ENCODE peak calls at places on chromosomes 1 and 21, in nine cellular contexts. H, R, D, S, K, X, G, P and O are unnamed samples.

GRCh38 chr21:32406405-32406804 is 6.1 kb upstream of the EVA1C start:
- DNase-seq in R (no peak), P (no peak), H (no peak), D (no peak), K (no peak), G (no peak), S (no peak), X (no peak), O (no peak)

GRCh38 chr1:9068971-9069323 is 488 bp downstream of the SLC2A5 start:
- DNase-seq in G (no peak), S (no peak), X (no peak), P (no peak), K (no peak), R (no peak), H (no peak), D (no peak), O (no peak)

GRCh38 chr1:39453603-39454002 is 37.8 kb upstream of the BMP8A start:
- DNase-seq in G (no peak), R (no peak), K (no peak), P (peak; percentile 73), H (peak; percentile 13), D (no peak), S (no peak), X (no peak), O (no peak)

GRCh38 chr1:41501581-41501980 is 17.1 kb upstream of the EDN2 start:
- DNase-seq in K (no peak), D (peak; percentile 57), R (no peak), G (no peak), H (peak; percentile 90), P (no peak), S (no peak), X (no peak), O (peak; percentile 84)

GRCh38 chr1:225754940-225755635 is 22.5 kb upstream of the SRP9 start:
- DNase-seq in P (peak; percentile 42), S (no peak), K (no peak), X (no peak), G (no peak), H (no peak), R (no peak), D (no peak), O (no peak)

GRCh38 chr1:67300561-67300960 is 7.1 kb upstream of the IL12RB2 start:
- DNase-seq in G (no peak), S (no peak), H (no peak), X (no peak), K (no peak), D (no peak), P (no peak), R (no peak), O (no peak)

GRCh38 chr1:107820797-107821196 is 144.2 kb downstream of the VAV3 start:
- DNase-seq in D (no peak), X (no peak), H (peak; percentile 62), R (no peak), G (no peak), P (no peak), S (no peak), K (no peak), O (peak; percentile 3)

GRCh38 chr1:74652711-74653131 is 20.9 kb downstream of the ERICH3 start:
- DNase-seq in G (no peak), H (peak; percentile 13), R (no peak), K (no peak), X (no peak), D (no peak), P (no peak), S (no peak), O (peak; percentile 63)

GRCh38 chr1:33127001-33127823 is 46.3 kb downstream of the AZIN2 start:
- DNase-seq in R (peak; percentile 99), S (peak; percentile 100), D (peak; percentile 98), K (peak; percentile 96), X (peak; percentile 95), G (peak; percentile 100), P (peak; percentile 99), H (peak; percentile 97), O (peak; percentile 91)

GRCh38 chr1:22111620-22112019 is 31.3 kb downstream of the WNT4 start:
- DNase-seq in H (no peak), S (no peak), D (no peak), R (no peak), K (no peak), G (no peak), X (no peak), P (no peak), O (no peak)

GRCh38 chr1:211959680-211960079 is 75.7 kb downstream of the INTS7 start:
- DNase-seq in K (no peak), X (no peak), S (no peak), P (no peak), G (no peak), R (no peak), D (no peak), H (no peak), O (no peak)

GRCh38 chr1:1778827-1779675 is 781 bp upstream of the NADK start:
- DNase-seq in H (peak; percentile 81), X (peak; percentile 54), P (peak; percentile 86), D (peak; percentile 76), K (no peak), S (peak; percentile 88), R (peak; percentile 70), G (no peak), O (peak; percentile 41)